ENCODE peak calls at places on chromosomes 2 and 18, in seven cellular contexts. Q, R, B, S, A, N and U are unnamed samples. For H3K27me3, the result is how much of the 10 kb centered on the place peaks cover.

GRCh38 chr2:170742896-170743529 is 27.2 kb upstream of the ERICH2 start:
- DNase-seq in N (no peak), B (peak), A (no peak), S (no peak), R (no peak), Q (no peak), U (no peak)

GRCh38 chr18:9348079-9348671 is 13.6 kb downstream of the TWSG1 start:
- DNase-seq in A (no peak), R (no peak), N (no peak), B (peak), S (no peak), Q (no peak), U (no peak)

GRCh38 chr18:32891797-32892196 is 119.0 kb upstream of the KLHL14 start:
- DNase-seq in R (no peak), A (no peak), S (no peak), B (no peak), N (no peak), Q (no peak), U (no peak)

GRCh38 chr2:177273456-177273855 is 8.9 kb upstream of the NFE2L2 start:
- DNase-seq in N (no peak), S (no peak), B (peak), R (no peak), Q (no peak), A (no peak), U (no peak)

GRCh38 chr2:25672500-25673169 is 742 bp downstream of the DTNB start:
- DNase-seq in A (peak), Q (peak), B (peak), N (peak), R (peak), S (no peak), U (peak)

GRCh38 chr18:62585274-62586147 is 62.7 kb downstream of the ZCCHC2 start:
- DNase-seq in B (no peak), A (no peak), S (no peak), R (no peak), Q (no peak), N (no peak), U (no peak)

GRCh38 chr2:56680971-56681631 is 497.3 kb downstream of the CCDC85A start:
- DNase-seq in S (peak), B (peak), N (no peak), Q (no peak), R (no peak), A (no peak), U (no peak)

GRCh38 chr2:23375448-23375847 is 9.5 kb upstream of the KLHL29 start:
- DNase-seq in S (no peak), R (no peak), Q (no peak), A (no peak), B (peak), N (no peak), U (no peak)

GRCh38 chr2:166373539-166373938 is 2.2 kb downstream of the SCN9A start:
- DNase-seq in B (no peak), A (no peak), S (no peak), N (no peak), R (no peak), Q (no peak), U (no peak)

GRCh38 chr18:32576296-32576916 is 105.7 kb upstream of the GAREM1 start:
- DNase-seq in A (no peak), R (no peak), Q (no peak), N (no peak), B (peak), S (no peak), U (no peak)

GRCh38 chr2:158729873-158730620 is 65.1 kb upstream of the DAPL1 start:
- DNase-seq in A (no peak), N (no peak), S (no peak), R (no peak), Q (no peak), B (no peak), U (no peak)

DNA sequence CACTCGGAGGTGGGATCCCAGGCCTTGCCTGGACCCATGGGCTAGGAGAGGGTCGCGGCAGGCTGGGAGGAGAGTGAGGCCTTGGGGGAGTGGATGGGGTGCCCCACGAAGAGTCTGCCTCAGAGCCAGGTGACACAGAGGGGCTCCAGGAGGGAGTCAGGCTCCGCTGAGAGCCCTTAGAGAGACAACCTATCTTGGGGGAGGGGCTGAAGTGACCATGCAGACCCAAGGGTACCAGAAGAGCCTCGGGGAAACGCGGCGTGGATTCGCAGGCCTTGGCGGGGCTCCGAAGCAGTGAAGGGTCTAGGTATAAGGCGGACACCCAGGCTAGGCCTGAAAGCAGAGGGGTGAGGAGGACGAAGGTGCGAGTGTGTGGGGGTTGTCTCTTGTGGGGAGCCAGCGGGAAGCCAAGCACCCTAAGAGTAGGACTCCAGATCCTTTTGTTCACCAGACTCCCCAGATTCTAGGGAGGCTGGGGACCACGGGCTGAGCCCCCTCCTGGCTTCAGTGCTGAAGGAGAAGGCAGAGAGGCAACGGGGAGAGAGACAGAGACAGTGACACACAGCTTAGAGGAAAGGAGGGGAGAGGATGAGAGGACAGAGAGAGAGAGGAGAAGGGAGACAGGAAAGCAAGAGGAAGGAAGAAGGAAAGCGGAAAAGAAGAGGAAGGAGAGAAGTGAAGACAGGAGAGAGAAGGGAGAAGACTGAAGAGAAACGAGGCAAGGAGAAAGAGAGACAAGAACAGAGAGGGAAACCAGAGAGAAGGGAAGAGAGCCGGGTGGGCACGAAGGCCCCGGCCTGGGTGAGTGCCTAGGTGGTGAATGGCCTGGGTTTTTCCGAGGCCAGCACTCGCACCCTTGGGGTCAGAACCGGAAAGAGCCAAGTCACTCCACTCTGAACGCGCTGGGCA is 1.1 kb upstream of the HOXD11 start:
- DNase-seq in N (no peak), R (no peak), A (no peak), S (no peak), Q (peak), B (no peak), U (no peak)
- H3K27me3 ChIP-seq in N (under half), R (half or more), A (half or more), S (half or more), Q (half or more), B (half or more), U (half or more)

DNA sequence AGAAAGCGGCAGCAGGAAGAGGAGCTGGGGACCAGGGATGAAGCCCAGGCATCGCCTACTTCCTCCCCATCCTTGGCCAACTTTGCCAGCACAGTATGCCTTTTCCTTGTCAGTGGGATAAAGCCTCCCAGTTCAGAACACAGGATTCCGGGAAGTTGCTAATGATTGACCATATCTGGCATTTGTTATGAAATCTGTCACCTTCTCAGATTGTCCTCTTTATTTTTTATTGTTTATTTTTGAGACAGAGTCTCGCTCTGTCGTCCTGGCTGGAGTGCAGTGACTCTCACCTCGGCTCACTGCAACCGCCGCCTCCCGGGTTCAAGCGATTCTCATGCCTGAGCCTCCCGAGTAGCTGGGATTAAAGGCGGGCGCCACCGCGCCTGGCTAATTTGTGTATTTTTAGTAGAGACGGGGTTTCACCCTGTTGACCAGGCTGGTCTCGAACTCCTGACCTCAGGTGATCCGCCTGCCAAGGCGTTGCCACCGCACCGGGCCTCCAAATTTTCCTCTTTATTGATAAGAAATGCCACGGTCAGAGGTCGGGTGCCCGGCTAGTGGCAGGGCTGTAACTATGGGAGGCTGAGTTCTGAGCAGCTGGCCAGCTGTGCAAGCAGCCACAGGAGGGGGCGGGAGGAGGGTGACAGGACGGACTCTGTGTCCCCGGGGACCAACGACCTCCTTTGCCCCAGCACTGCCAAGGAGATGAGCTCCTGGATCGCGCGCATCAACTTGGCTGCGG is 24.4 kb downstream of the PSD4 start:
- DNase-seq in N (no peak), R (no peak), S (no peak), A (no peak), B (no peak), Q (no peak), U (no peak)
- TF ChIP-seq CTCF in N (no peak), R (no peak), S (no peak), A (no peak), B (no peak), Q (no peak), U (no peak)

DNA sequence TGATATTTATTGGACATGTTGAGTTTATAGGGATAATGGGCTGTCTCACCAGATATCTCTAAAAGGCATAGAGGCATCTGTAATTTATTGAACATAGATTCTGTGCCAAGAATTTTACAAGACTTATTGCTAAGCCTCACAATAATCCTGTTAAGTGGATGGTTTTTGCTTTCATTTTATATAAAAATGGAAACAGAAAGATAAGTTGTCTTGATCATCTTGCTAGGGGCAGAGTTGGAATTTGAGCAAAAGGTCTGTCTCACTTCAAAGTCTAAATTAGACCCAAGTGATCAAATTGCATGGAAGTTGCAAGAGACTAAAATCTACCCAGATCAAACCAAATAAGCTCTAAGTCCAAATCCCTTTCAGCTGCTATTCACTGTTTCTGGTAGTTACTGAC is 95.3 kb upstream of the SOX11 start:
- DNase-seq in A (no peak), R (no peak), Q (no peak), N (no peak), S (no peak), B (no peak), U (no peak)
- H3K27me3 ChIP-seq in A (under half), R (under half), Q (under half), N (under half), S (under half), B (under half), U (under half)

GRCh38 chr2:24490674-24491625 is at the start of gene NCOA1:
- DNase-seq in R (peak), Q (peak), N (peak), A (peak), S (no peak), B (peak), U (peak)
- TF ChIP-seq CTCF in R (peak), Q (no peak), N (peak), A (no peak), S (no peak), B (no peak), U (no peak)

GRCh38 chr2:176151199-176152099 is at the start of gene HOXD4:
- DNase-seq in R (no peak), Q (no peak), B (peak), S (no peak), A (no peak), N (no peak), U (no peak)

GRCh38 chr2:176154853-176155252 is 2.3 kb upstream of the HOXD3 start:
- DNase-seq in N (no peak), R (no peak), A (no peak), S (no peak), Q (no peak), B (no peak), U (no peak)

GRCh38 chr2:176150338-176151198 is 782 bp upstream of the HOXD4 start:
- DNase-seq in N (no peak), S (no peak), R (no peak), A (no peak), Q (no peak), B (no peak), U (peak)

GRCh38 chr2:176149484-176150337 is 1.6 kb upstream of the HOXD4 start:
- DNase-seq in R (no peak), S (no peak), N (no peak), Q (no peak), B (no peak), A (no peak), U (no peak)

GRCh38 chr2:176152350-176153181 is 1.2 kb downstream of the HOXD4 start:
- DNase-seq in N (no peak), R (peak), A (no peak), Q (no peak), S (no peak), B (peak), U (no peak)
- H3K27me3 ChIP-seq in N (under half), R (half or more), A (half or more), Q (half or more), S (half or more), B (half or more), U (half or more)

GRCh38 chr2:10326707-10327594 is 24.2 kb downstream of the HPCAL1 start:
- DNase-seq in B (no peak), N (no peak), S (no peak), Q (no peak), A (no peak), R (no peak), U (no peak)
- TF ChIP-seq CTCF in B (no peak), N (no peak), S (no peak), Q (no peak), A (no peak), R (no peak), U (no peak)

GRCh38 chr2:233925402-233925801 is 8.2 kb downstream of the TRPM8 start:
- DNase-seq in N (no peak), Q (no peak), S (no peak), R (no peak), A (no peak), B (no peak), U (no peak)

GRCh38 chr2:233919938-233920337 is 2.8 kb downstream of the TRPM8 start:
- DNase-seq in R (no peak), B (peak), N (no peak), S (no peak), Q (no peak), A (no peak), U (no peak)

GRCh38 chr2:233919319-233919718 is 2.1 kb downstream of the TRPM8 start:
- DNase-seq in R (no peak), A (no peak), S (no peak), B (no peak), N (no peak), Q (no peak), U (no peak)

GRCh38 chr2:233926806-233927205 is 9.6 kb downstream of the TRPM8 start:
- DNase-seq in A (no peak), R (no peak), Q (no peak), N (no peak), S (no peak), B (peak), U (no peak)

GRCh38 chr2:233922471-233922870 is 5.3 kb downstream of the TRPM8 start:
- DNase-seq in R (no peak), N (no peak), A (no peak), B (no peak), S (no peak), Q (no peak), U (no peak)
- H3K27me3 ChIP-seq in R (under half), N (under half), A (under half), B (under half), S (under half), Q (under half), U (under half)

DNA sequence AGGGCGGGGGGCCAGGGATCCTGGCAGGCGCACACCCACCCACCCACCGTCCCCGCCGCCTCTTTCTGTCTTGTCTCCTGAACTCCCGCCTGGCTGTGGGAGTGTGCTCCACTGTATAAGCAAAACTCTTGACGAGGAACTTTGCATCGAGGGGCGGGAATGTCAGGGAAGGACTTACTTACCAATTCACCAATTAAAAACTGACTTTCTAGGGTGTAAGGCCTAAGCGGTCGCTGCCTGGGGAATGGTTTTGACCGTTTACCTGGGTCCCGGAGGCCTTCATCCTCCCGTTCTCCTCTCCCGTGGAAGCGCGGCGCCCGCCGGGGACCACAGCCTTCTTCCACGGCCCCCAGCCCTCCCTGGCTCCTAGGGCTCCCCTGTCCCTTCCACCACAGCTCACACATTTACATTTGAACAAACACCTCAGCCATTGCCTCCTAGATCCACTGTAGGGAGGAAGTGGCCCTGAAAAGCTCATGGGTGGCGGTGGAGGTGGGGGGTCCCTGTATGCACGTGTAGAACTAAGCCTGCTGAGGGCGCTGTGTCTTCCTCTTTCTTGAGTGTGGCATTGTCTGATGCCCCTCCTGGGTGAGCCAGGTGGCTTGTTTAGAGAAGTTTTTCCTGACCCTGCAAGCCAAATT is 8.9 kb downstream of the ASIC4 start:
- DNase-seq in N (no peak), B (peak), Q (no peak), A (no peak), S (no peak), R (no peak), U (no peak)
- TF ChIP-seq CTCF in N (peak), B (no peak), Q (no peak), A (no peak), S (peak), R (no peak), U (no peak)

GRCh38 chr2:218888341-218888740 is 7.7 kb downstream of the WNT10A start:
- DNase-seq in N (no peak), B (no peak), R (no peak), S (no peak), Q (no peak), A (no peak), U (no peak)

GRCh38 chr2:218887079-218887478 is 6.4 kb downstream of the WNT10A start:
- DNase-seq in N (no peak), A (no peak), R (no peak), B (no peak), Q (no peak), S (no peak), U (no peak)

GRCh38 chr2:218891275-218892135 is 10.9 kb downstream of the WNT10A start:
- DNase-seq in S (no peak), A (no peak), R (no peak), N (no peak), Q (no peak), B (no peak), U (no peak)

GRCh38 chr2:218890369-218890768 is 9.7 kb downstream of the WNT10A start:
- DNase-seq in Q (no peak), A (no peak), S (no peak), B (no peak), N (no peak), R (no peak), U (no peak)

GRCh38 chr2:218889937-218890336 is 9.3 kb downstream of the WNT10A start:
- DNase-seq in B (no peak), S (no peak), A (no peak), Q (no peak), N (no peak), R (no peak), U (no peak)
- H3K27me3 ChIP-seq in B (under half), S (under half), A (under half), Q (under half), N (under half), R (under half), U (under half)